ENCODE peak calls at places on chromosomes 3 and 15, in nine cellular contexts. One of them, this sample, is unnamed.

GRCh38 chr3:5144316-5144994 is 22.4 kb downstream of the ARL8B start:
- DNase-seq in HCT116: no peak
- DNase-seq in NB4: peak; percentile 60
- DNase-seq in thyroid gland: no peak
- DNase-seq in body of pancreas: no peak
- DNase-seq in IMR-90: no peak
- DNase-seq in sigmoid colon: no peak
- DNase-seq in uterus: no peak
- DNase-seq in heart left ventricle: no peak
- DNase-seq in this sample: no peak

GRCh38 chr3:102536479-102536878 is 101.7 kb downstream of the ZPLD1 start:
- DNase-seq in thyroid gland: peak; percentile 12
- DNase-seq in body of pancreas: no peak
- DNase-seq in sigmoid colon: no peak
- DNase-seq in NB4: peak; percentile 36
- DNase-seq in heart left ventricle: no peak
- DNase-seq in HCT116: peak; percentile 26
- DNase-seq in IMR-90: peak; percentile 33
- DNase-seq in uterus: no peak
- DNase-seq in this sample: no peak

GRCh38 chr3:135516143-135516542 is 449.4 kb upstream of the PPP2R3A start:
- DNase-seq in HCT116: peak; percentile 22
- DNase-seq in sigmoid colon: no peak
- DNase-seq in uterus: no peak
- DNase-seq in IMR-90: peak; percentile 41
- DNase-seq in heart left ventricle: no peak
- DNase-seq in NB4: no peak
- DNase-seq in thyroid gland: no peak
- DNase-seq in body of pancreas: no peak
- DNase-seq in this sample: no peak

GRCh38 chr3:66561374-66561773 is 60.6 kb upstream of the LRIG1 start:
- DNase-seq in thyroid gland: no peak
- DNase-seq in HCT116: no peak
- DNase-seq in NB4: no peak
- DNase-seq in heart left ventricle: no peak
- DNase-seq in body of pancreas: no peak
- DNase-seq in sigmoid colon: no peak
- DNase-seq in IMR-90: peak; percentile 41
- DNase-seq in uterus: no peak
- DNase-seq in this sample: no peak

GRCh38 chr3:125052671-125053303 is 3.0 kb downstream of the HEG1 start:
- DNase-seq in IMR-90: peak; percentile 92
- DNase-seq in sigmoid colon: no peak
- DNase-seq in HCT116: no peak
- DNase-seq in body of pancreas: no peak
- DNase-seq in NB4: no peak
- DNase-seq in thyroid gland: no peak
- DNase-seq in heart left ventricle: no peak
- DNase-seq in uterus: no peak
- DNase-seq in this sample: no peak

GRCh38 chr3:21704796-21705195 is 46.2 kb downstream of the ZNF385D start:
- DNase-seq in body of pancreas: no peak
- DNase-seq in thyroid gland: no peak
- DNase-seq in HCT116: no peak
- DNase-seq in heart left ventricle: no peak
- DNase-seq in NB4: no peak
- DNase-seq in IMR-90: no peak
- DNase-seq in uterus: no peak
- DNase-seq in sigmoid colon: no peak
- DNase-seq in this sample: no peak

GRCh38 chr15:67849538-67849937 is 9.7 kb upstream of the RNU6-1 start:
- DNase-seq in NB4: no peak
- DNase-seq in thyroid gland: no peak
- DNase-seq in body of pancreas: no peak
- DNase-seq in IMR-90: no peak
- DNase-seq in heart left ventricle: no peak
- DNase-seq in HCT116: no peak
- DNase-seq in uterus: no peak
- DNase-seq in sigmoid colon: no peak
- DNase-seq in this sample: no peak

GRCh38 chr3:79846148-79846933 is 78.5 kb upstream of the ROBO1 start:
- DNase-seq in heart left ventricle: no peak
- DNase-seq in sigmoid colon: no peak
- DNase-seq in uterus: no peak
- DNase-seq in thyroid gland: no peak
- DNase-seq in body of pancreas: no peak
- DNase-seq in HCT116: no peak
- DNase-seq in NB4: peak; percentile 28
- DNase-seq in IMR-90: no peak
- DNase-seq in this sample: no peak

GRCh38 chr3:123383101-123384053 is 65.5 kb downstream of the ADCY5 start:
- DNase-seq in body of pancreas: no peak
- DNase-seq in uterus: peak; percentile 51
- DNase-seq in NB4: no peak
- DNase-seq in thyroid gland: no peak
- DNase-seq in IMR-90: peak; percentile 62
- DNase-seq in sigmoid colon: peak; percentile 84
- DNase-seq in heart left ventricle: peak; percentile 65
- DNase-seq in HCT116: no peak
- DNase-seq in this sample: no peak

GRCh38 chr3:141086188-141086587 is 35.0 kb downstream of the SPSB4 start:
- DNase-seq in heart left ventricle: no peak
- DNase-seq in thyroid gland: no peak
- DNase-seq in IMR-90: no peak
- DNase-seq in uterus: no peak
- DNase-seq in NB4: no peak
- DNase-seq in HCT116: no peak
- DNase-seq in sigmoid colon: no peak
- DNase-seq in body of pancreas: no peak
- DNase-seq in this sample: no peak

GRCh38 chr3:144687862-144688261 is 716.2 kb downstream of the DIPK2A start:
- DNase-seq in IMR-90: no peak
- DNase-seq in NB4: peak; percentile 8
- DNase-seq in heart left ventricle: no peak
- DNase-seq in sigmoid colon: no peak
- DNase-seq in uterus: no peak
- DNase-seq in HCT116: no peak
- DNase-seq in body of pancreas: no peak
- DNase-seq in thyroid gland: no peak
- DNase-seq in this sample: no peak

GRCh38 chr3:129116482-129116946 is 5.1 kb downstream of the RAB43 start:
- DNase-seq in heart left ventricle: no peak
- DNase-seq in body of pancreas: no peak
- DNase-seq in NB4: peak; percentile 24
- DNase-seq in uterus: no peak
- DNase-seq in thyroid gland: peak; percentile 46
- DNase-seq in HCT116: no peak
- DNase-seq in sigmoid colon: no peak
- DNase-seq in IMR-90: no peak
- DNase-seq in this sample: no peak

GRCh38 chr3:129114455-129114854 is 7.1 kb downstream of the RAB43 start:
- DNase-seq in HCT116: no peak
- DNase-seq in body of pancreas: no peak
- DNase-seq in IMR-90: no peak
- DNase-seq in sigmoid colon: no peak
- DNase-seq in NB4: no peak
- DNase-seq in uterus: no peak
- DNase-seq in heart left ventricle: no peak
- DNase-seq in thyroid gland: no peak
- DNase-seq in this sample: no peak

GRCh38 chr3:129117134-129117533 is 4.5 kb downstream of the RAB43 start:
- DNase-seq in thyroid gland: no peak
- DNase-seq in heart left ventricle: no peak
- DNase-seq in uterus: no peak
- DNase-seq in HCT116: no peak
- DNase-seq in sigmoid colon: no peak
- DNase-seq in NB4: no peak
- DNase-seq in body of pancreas: no peak
- DNase-seq in IMR-90: no peak
- DNase-seq in this sample: no peak

GRCh38 chr3:129107793-129108192 is 13.8 kb downstream of the RAB43 start:
- DNase-seq in body of pancreas: no peak
- DNase-seq in IMR-90: no peak
- DNase-seq in sigmoid colon: no peak
- DNase-seq in uterus: no peak
- DNase-seq in thyroid gland: no peak
- DNase-seq in NB4: no peak
- DNase-seq in HCT116: no peak
- DNase-seq in heart left ventricle: no peak
- DNase-seq in this sample: no peak

GRCh38 chr3:129112308-129113052 is 9.1 kb downstream of the RAB43 start:
- DNase-seq in IMR-90: peak; percentile 35
- DNase-seq in NB4: peak; percentile 89
- DNase-seq in heart left ventricle: no peak
- DNase-seq in thyroid gland: no peak
- DNase-seq in uterus: no peak
- DNase-seq in HCT116: no peak
- DNase-seq in body of pancreas: no peak
- DNase-seq in sigmoid colon: no peak
- DNase-seq in this sample: no peak
- TF ChIP-seq POLR2A in IMR-90: no peak
- TF ChIP-seq POLR2A in NB4: no peak
- TF ChIP-seq POLR2A in heart left ventricle: no peak
- TF ChIP-seq POLR2A in thyroid gland: no peak
- TF ChIP-seq POLR2A in uterus: no peak
- TF ChIP-seq POLR2A in HCT116: no peak
- TF ChIP-seq POLR2A in body of pancreas: no peak
- TF ChIP-seq POLR2A in sigmoid colon: no peak
- TF ChIP-seq POLR2A in this sample: no peak

GRCh38 chr3:164306042-164306441 is 772.3 kb downstream of the SI start:
- DNase-seq in HCT116: no peak
- DNase-seq in sigmoid colon: no peak
- DNase-seq in uterus: no peak
- DNase-seq in IMR-90: no peak
- DNase-seq in NB4: no peak
- DNase-seq in thyroid gland: no peak
- DNase-seq in heart left ventricle: no peak
- DNase-seq in body of pancreas: no peak
- DNase-seq in this sample: no peak
- H3K4me3 ChIP-seq in HCT116: no peak overlapping the region
- H3K4me3 ChIP-seq in sigmoid colon: no peak overlapping the region
- H3K4me3 ChIP-seq in uterus: no peak overlapping the region
- H3K4me3 ChIP-seq in IMR-90: no peak overlapping the region
- H3K4me3 ChIP-seq in NB4: no peak overlapping the region
- H3K4me3 ChIP-seq in thyroid gland: no peak overlapping the region
- H3K4me3 ChIP-seq in heart left ventricle: no peak overlapping the region
- H3K4me3 ChIP-seq in body of pancreas: no peak overlapping the region
- H3K4me3 ChIP-seq in this sample: no peak overlapping the region

GRCh38 chr15:26634319-26634718 is 138.5 kb downstream of the GABRB3 start:
- DNase-seq in HCT116: no peak
- DNase-seq in heart left ventricle: no peak
- DNase-seq in body of pancreas: no peak
- DNase-seq in uterus: no peak
- DNase-seq in IMR-90: no peak
- DNase-seq in sigmoid colon: no peak
- DNase-seq in thyroid gland: no peak
- DNase-seq in NB4: no peak
- DNase-seq in this sample: no peak
- TF ChIP-seq POLR2A in HCT116: no peak
- TF ChIP-seq POLR2A in heart left ventricle: no peak
- TF ChIP-seq POLR2A in body of pancreas: no peak
- TF ChIP-seq POLR2A in uterus: no peak
- TF ChIP-seq POLR2A in IMR-90: no peak
- TF ChIP-seq POLR2A in sigmoid colon: no peak
- TF ChIP-seq POLR2A in thyroid gland: no peak
- TF ChIP-seq POLR2A in NB4: no peak
- TF ChIP-seq POLR2A in this sample: no peak

DNA sequence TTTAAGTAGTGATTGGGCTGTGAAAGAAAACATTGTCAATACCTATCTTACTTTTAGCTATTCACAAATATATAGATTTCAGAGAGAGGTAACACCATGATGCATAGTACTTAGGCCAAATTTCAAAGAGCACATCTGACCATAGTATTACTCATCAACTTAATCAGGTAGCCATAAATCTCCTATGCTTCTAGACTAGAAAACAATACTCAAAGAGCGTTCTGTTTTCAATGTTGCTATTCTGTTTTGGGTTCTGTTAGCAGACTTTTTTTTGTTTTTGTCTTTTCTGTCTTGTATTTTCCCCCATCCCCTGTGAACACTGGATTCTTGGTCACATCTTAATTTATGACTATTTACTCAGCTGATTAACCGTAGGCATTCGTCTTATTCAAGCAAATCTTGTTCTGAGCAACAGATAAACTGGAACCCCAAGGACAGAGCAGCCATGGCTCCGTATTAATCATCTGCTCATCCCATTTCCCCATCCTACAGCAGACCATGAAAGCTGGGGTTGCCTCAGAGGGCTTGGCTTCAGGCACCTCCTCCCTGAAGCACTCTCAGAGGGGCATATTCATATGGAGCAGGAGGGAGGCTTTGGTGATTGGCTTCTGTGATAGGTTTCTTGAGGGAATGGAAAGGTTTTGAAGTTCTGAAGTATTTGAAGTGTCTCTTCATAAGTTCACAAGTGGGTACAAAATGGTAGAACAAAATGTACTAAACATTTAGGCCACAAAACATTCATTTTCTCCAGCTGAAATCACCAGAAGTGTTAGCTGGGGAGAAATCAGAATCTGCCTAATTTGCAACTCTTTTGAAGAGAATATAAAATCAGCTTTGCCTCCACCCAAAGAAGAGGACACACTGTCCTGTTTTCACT is 105.3 kb downstream of the TNIK start:
- DNase-seq in IMR-90: no peak
- DNase-seq in HCT116: peak; percentile 83
- DNase-seq in sigmoid colon: no peak
- DNase-seq in uterus: no peak
- DNase-seq in NB4: no peak
- DNase-seq in heart left ventricle: no peak
- DNase-seq in thyroid gland: peak; percentile 64
- DNase-seq in body of pancreas: no peak
- DNase-seq in this sample: no peak
- H3K4me3 ChIP-seq in IMR-90: no peak overlapping the region
- H3K4me3 ChIP-seq in HCT116: no peak overlapping the region
- H3K4me3 ChIP-seq in sigmoid colon: no peak overlapping the region
- H3K4me3 ChIP-seq in uterus: no peak overlapping the region
- H3K4me3 ChIP-seq in NB4: no peak overlapping the region
- H3K4me3 ChIP-seq in heart left ventricle: no peak overlapping the region
- H3K4me3 ChIP-seq in thyroid gland: no peak overlapping the region
- H3K4me3 ChIP-seq in body of pancreas: no peak overlapping the region
- H3K4me3 ChIP-seq in this sample: no peak overlapping the region

GRCh38 chr15:73991726-73992593 is at the start of gene STOML1:
- DNase-seq in body of pancreas: peak; percentile 93
- DNase-seq in thyroid gland: peak; percentile 95
- DNase-seq in HCT116: peak; percentile 83
- DNase-seq in heart left ventricle: peak; percentile 92
- DNase-seq in sigmoid colon: peak; percentile 94
- DNase-seq in IMR-90: peak; percentile 93
- DNase-seq in NB4: peak; percentile 94
- DNase-seq in uterus: peak; percentile 88
- DNase-seq in this sample: peak; percentile 84
- TF ChIP-seq POLR2A in body of pancreas: peak; percentile 35
- TF ChIP-seq POLR2A in thyroid gland: no peak
- TF ChIP-seq POLR2A in HCT116: no peak
- TF ChIP-seq POLR2A in heart left ventricle: no peak
- TF ChIP-seq POLR2A in sigmoid colon: no peak
- TF ChIP-seq POLR2A in IMR-90: peak; percentile 38
- TF ChIP-seq POLR2A in NB4: peak; percentile 54
- TF ChIP-seq POLR2A in uterus: peak; percentile 47
- TF ChIP-seq POLR2A in this sample: no peak

GRCh38 chr3:62873672-62874397 is 1.4 kb downstream of the CADPS start:
- DNase-seq in body of pancreas: peak; percentile 46
- DNase-seq in heart left ventricle: peak; percentile 64
- DNase-seq in NB4: peak; percentile 3
- DNase-seq in IMR-90: no peak
- DNase-seq in thyroid gland: peak; percentile 37
- DNase-seq in sigmoid colon: no peak
- DNase-seq in uterus: no peak
- DNase-seq in HCT116: no peak
- DNase-seq in this sample: no peak
- H3K4me3 ChIP-seq in body of pancreas: peak overlapping the region; percentile 54
- H3K4me3 ChIP-seq in heart left ventricle: peak overlapping the region; percentile 46
- H3K4me3 ChIP-seq in NB4: no peak overlapping the region
- H3K4me3 ChIP-seq in IMR-90: no peak overlapping the region
- H3K4me3 ChIP-seq in thyroid gland: no peak overlapping the region
- H3K4me3 ChIP-seq in sigmoid colon: peak overlapping the region; percentile 2
- H3K4me3 ChIP-seq in uterus: peak overlapping the region; percentile 34
- H3K4me3 ChIP-seq in HCT116: no peak overlapping the region
- H3K4me3 ChIP-seq in this sample: peak overlapping the region; percentile 35

This sample was measured in lower leg skin.